ENCODE peak calls at places on chromosome 17, in five cellular contexts. Z, Q, H, R and X are unnamed samples.

GRCh38 chr17:48478224-48479013 is 48.4 kb upstream of the SKAP1 start:
- DNase-seq in R (no peak), Z (peak), Q (no peak), H (no peak), X (no peak)

GRCh38 chr17:47719411-47720152 is 13.5 kb upstream of the TBX21 start:
- DNase-seq in H (no peak), R (no peak), Z (no peak), Q (peak), X (no peak)

GRCh38 chr17:42387221-42387657 is 1.0 kb downstream of the STAT3 start:
- DNase-seq in Q (peak), Z (peak), H (no peak), R (no peak), X (peak)

GRCh38 chr17:12973496-12974318 is 44.1 kb downstream of the ELAC2 start:
- DNase-seq in Q (no peak), H (no peak), Z (no peak), R (no peak), X (no peak)

GRCh38 chr17:10699861-10700260 is 2.5 kb downstream of the ADPRM start:
- DNase-seq in R (no peak), Q (no peak), Z (peak), H (no peak), X (no peak)

GRCh38 chr17:39099686-39100293 is 51.6 kb downstream of the PLXDC1 start:
- DNase-seq in H (peak), Q (peak), R (no peak), Z (peak), X (no peak)

GRCh38 chr17:27346228-27346899 is 52.5 kb downstream of the WSB1 start:
- DNase-seq in R (no peak), Z (no peak), H (no peak), Q (no peak), X (no peak)

GRCh38 chr17:46194393-46195216 is 1.4 kb upstream of the KANSL1 start:
- DNase-seq in Q (peak), Z (peak), R (no peak), H (no peak), X (no peak)

GRCh38 chr17:6786618-6787017 is 10.6 kb downstream of the FBXO39 start:
- DNase-seq in Z (peak), Q (peak), H (no peak), R (no peak), X (no peak)

GRCh38 chr17:7138800-7139381 is 24.3 kb upstream of the ASGR2 start:
- DNase-seq in H (no peak), R (peak), Q (no peak), Z (peak), X (no peak)

GRCh38 chr17:14033166-14033565 is 36.1 kb upstream of the COX10 start:
- DNase-seq in Z (no peak), R (no peak), Q (no peak), H (no peak), X (no peak)

GRCh38 chr17:39194089-39194984 is 3.1 kb downstream of the CACNB1 start:
- DNase-seq in Q (peak), H (peak), R (no peak), Z (peak), X (no peak)

GRCh38 chr17:45841883-45842525 is 2.7 kb upstream of the SPPL2C start:
- DNase-seq in H (no peak), Q (no peak), Z (no peak), R (peak), X (no peak)

GRCh38 chr17:18093616-18094408 is 6.1 kb downstream of the DRG2 start:
- DNase-seq in H (peak), Q (peak), Z (peak), R (no peak), X (peak)

GRCh38 chr17:46009681-46010596 is 10.9 kb downstream of the STH start:
- DNase-seq in H (peak), Q (peak), R (no peak), Z (no peak), X (no peak)

GRCh38 chr17:27654654-27655524 is 23.9 kb downstream of the LGALS9 start:
- DNase-seq in R (peak), H (peak), Z (peak), Q (peak), X (peak)

GRCh38 chr17:78961571-78961970 is 18.2 kb downstream of the LGALS3BP start:
- DNase-seq in H (no peak), Q (no peak), Z (no peak), R (no peak), X (no peak)

GRCh38 chr17:60160829-60161501 is 11.2 kb downstream of the CA4 start:
- DNase-seq in Q (no peak), R (no peak), Z (no peak), H (no peak), X (no peak)

GRCh38 chr17:63946440-63947363 is 14.6 kb upstream of the CD79B start:
- DNase-seq in R (peak), H (no peak), Q (peak), Z (peak), X (peak)

GRCh38 chr17:3895354-3895753 is 2.5 kb upstream of the CAMKK1 start:
- DNase-seq in Z (no peak), R (no peak), H (no peak), Q (no peak), X (no peak)

GRCh38 chr17:67376509-67376891 is 581 bp upstream of the PITPNC1 start:
- DNase-seq in R (peak), H (no peak), Z (no peak), Q (peak), X (peak)

GRCh38 chr17:15261063-15261817 is 3.9 kb downstream of the PMP22 start:
- DNase-seq in H (peak), Z (peak), R (peak), Q (peak), X (no peak)

GRCh38 chr17:69558796-69559195 is 144.3 kb downstream of the MAP2K6 start:
- DNase-seq in Z (no peak), Q (no peak), H (no peak), R (no peak), X (no peak)

GRCh38 chr17:14198013-14198412 is 38.6 kb downstream of the CDRT15 start:
- DNase-seq in R (no peak), H (no peak), Z (no peak), Q (no peak), X (no peak)

GRCh38 chr17:47161988-47162622 is 27.0 kb downstream of the CDC27 start:
- DNase-seq in Z (no peak), R (no peak), Q (no peak), H (no peak), X (no peak)

GRCh38 chr17:385195-385835 is 32.7 kb upstream of the RPH3AL start:
- DNase-seq in R (peak), H (no peak), Q (no peak), Z (no peak), X (no peak)

GRCh38 chr17:61157246-61157887 is 242.3 kb upstream of the TBX2 start:
- DNase-seq in R (no peak), Z (peak), Q (peak), H (no peak), X (no peak)

GRCh38 chr17:70608957-70609356 is 439.6 kb downstream of the KCNJ2 start:
- DNase-seq in Q (no peak), Z (no peak), R (no peak), H (no peak), X (no peak)

GRCh38 chr17:49572806-49573420 is 2.8 kb upstream of the NXPH3 start:
- DNase-seq in R (peak), Q (no peak), H (no peak), Z (no peak), X (no peak)

DNA sequence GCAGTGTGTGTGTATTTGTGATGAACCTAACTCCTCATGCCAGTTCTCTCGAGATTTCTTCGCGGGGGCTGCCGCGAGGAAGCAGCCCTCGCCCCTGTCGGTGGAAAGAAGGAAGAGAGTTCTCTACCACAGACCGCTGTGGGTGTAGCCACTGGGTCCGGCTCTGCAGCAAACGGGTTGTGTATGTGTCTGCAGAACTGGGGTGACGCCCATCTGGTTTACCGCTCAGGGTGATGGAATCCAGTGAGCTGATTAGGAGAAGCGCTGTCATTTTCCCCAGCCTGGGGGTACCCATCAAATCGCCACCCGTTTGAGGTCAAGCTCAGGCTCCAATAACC is 7.7 kb downstream of the CORO6 start:
- DNase-seq in R (peak), H (peak), Z (no peak), Q (peak), X (no peak)
- H3K4me3 ChIP-seq in R (peak), H (peak), Z (peak), Q (peak), X (peak)

GRCh38 chr17:4935650-4936049 is 3.6 kb downstream of the GP1BA start:
- DNase-seq in H (no peak), R (no peak), Z (no peak), Q (no peak), X (no peak)

GRCh38 chr17:4933646-4934045 is 1.6 kb downstream of the GP1BA start:
- DNase-seq in R (no peak), Z (no peak), Q (no peak), H (no peak), X (no peak)

GRCh38 chr17:4936436-4936835 is 3.4 kb downstream of the SLC25A11 start:
- DNase-seq in H (peak), Q (no peak), Z (no peak), R (no peak), X (no peak)

GRCh38 chr17:4932756-4933155 is 679 bp downstream of the GP1BA start:
- DNase-seq in H (no peak), Q (no peak), Z (no peak), R (no peak), X (no peak)

GRCh38 chr17:4934173-4934979 is 2.3 kb downstream of the GP1BA start:
- DNase-seq in Z (peak), H (no peak), R (no peak), Q (peak), X (no peak)
- TF ChIP-seq CTCF in Z (peak), H (no peak), R (no peak), Q (peak), X (no peak)

GRCh38 chr17:31320231-31320630 is 1.2 kb downstream of the EVI2A start:
- DNase-seq in Q (no peak), R (no peak), Z (no peak), H (no peak), X (no peak)

GRCh38 chr17:31321481-31321880 is at the start of gene EVI2A:
- DNase-seq in Q (peak), R (peak), H (no peak), Z (peak), X (no peak)

GRCh38 chr17:31319253-31319661 is 2.2 kb downstream of the EVI2A start:
- DNase-seq in H (no peak), Z (no peak), R (no peak), Q (no peak), X (no peak)

GRCh38 chr17:31320791-31321190 is 631 bp downstream of the EVI2A start:
- DNase-seq in Q (peak), Z (peak), H (no peak), R (no peak), X (no peak)

DNA sequence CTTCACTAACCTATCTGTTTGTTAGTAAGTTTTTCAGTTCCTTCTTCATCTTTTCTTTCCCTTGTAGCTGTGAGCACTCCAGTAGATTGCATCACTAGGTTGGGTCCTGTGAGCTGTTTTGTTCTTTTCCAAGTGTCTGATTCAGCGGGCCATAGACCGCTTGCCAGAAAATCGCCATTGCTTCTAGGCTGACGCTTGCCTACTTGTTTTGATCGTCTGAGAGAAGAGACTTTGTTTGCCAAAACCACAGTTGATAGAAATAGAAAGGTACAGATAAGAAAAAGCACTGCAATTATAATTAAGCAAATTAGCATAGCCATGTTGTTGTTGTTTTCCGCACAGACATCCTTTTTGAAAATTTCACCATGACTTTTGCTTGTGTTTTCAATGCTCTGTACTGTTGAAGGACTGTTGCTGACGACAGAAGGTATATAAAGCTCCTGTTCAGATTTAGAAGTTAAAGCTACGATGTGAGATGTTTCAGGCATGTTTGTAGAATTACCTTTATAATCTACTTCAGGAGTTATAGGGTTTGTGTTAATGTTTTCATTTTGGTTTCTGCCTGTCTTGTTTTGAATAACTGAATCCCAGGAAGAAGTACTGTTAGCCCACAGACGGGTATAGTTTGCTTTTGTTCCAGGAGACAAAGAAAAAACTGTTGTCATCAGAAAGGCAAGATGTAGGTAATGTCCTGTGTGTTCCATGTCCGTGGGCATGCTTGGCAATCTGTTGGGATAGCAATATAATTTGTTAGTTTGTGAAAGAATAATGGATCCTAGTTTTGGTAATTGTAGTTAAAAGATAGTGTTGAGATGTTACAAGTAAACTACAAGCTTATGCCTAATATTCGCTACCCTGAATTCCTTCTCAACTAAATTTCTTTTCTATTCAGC is 2.9 kb downstream of the EVI2A start:
- DNase-seq in Z (peak), H (peak), R (peak), Q (peak), X (no peak)
- H3K4me3 ChIP-seq in Z (no peak), H (peak), R (peak), Q (peak), X (no peak)

GRCh38 chr17:65195716-65196115 is 58.5 kb downstream of the RGS9 start:
- DNase-seq in H (no peak), Z (no peak), Q (no peak), R (no peak), X (no peak)
- TF ChIP-seq CTCF in H (no peak), Z (no peak), Q (no peak), R (no peak), X (no peak)